ENCODE peak calls at places on chromosomes 11 and 22, in seven cellular contexts. Y, R, U, T, H, I and Z are unnamed samples.

GRCh38 chr22:28771195-28771791 is 1.2 kb upstream of the CCDC117 start:
- DNase-seq in Y (no peak), R (peak), U (no peak), T (no peak), H (no peak), I (no peak), Z (no peak)

GRCh38 chr11:34262601-34263081 is 95.2 kb downstream of the ABTB2 start:
- DNase-seq in Y (no peak), R (no peak), U (no peak), T (no peak), H (no peak), I (peak), Z (no peak)

GRCh38 chr22:17772249-17772962 is 1.9 kb downstream of the BID start:
- DNase-seq in Y (no peak), R (no peak), U (no peak), T (no peak), H (no peak), I (peak), Z (no peak)

GRCh38 chr11:82682003-82682751 is 51.5 kb downstream of the FAM181B start:
- DNase-seq in Y (no peak), R (peak), U (no peak), T (peak), H (peak), I (peak), Z (no peak)

GRCh38 chr22:46373838-46374662 is 38.5 kb downstream of the TRMU start:
- DNase-seq in Y (no peak), R (no peak), U (no peak), T (peak), H (no peak), I (no peak), Z (peak)

GRCh38 chr11:19474954-19475811 is 234.4 kb upstream of the E2F8 start:
- DNase-seq in Y (no peak), R (no peak), U (peak), T (peak), H (no peak), I (peak), Z (peak)

GRCh38 chr11:20355221-20356219 is 8.0 kb upstream of the HTATIP2 start:
- DNase-seq in Y (no peak), R (peak), U (no peak), T (no peak), H (peak), I (peak), Z (no peak)

GRCh38 chr22:49517721-49518120 is 310.0 kb downstream of the BRD1 start:
- DNase-seq in Y (no peak), R (no peak), U (no peak), T (no peak), H (no peak), I (no peak), Z (no peak)

GRCh38 chr11:69637956-69638871 is 2.7 kb upstream of the CCND1 start:
- DNase-seq in Y (no peak), R (no peak), U (no peak), T (no peak), H (no peak), I (peak), Z (no peak)

GRCh38 chr11:65644837-65645236 is 6.9 kb downstream of the SIPA1 start:
- DNase-seq in Y (no peak), R (no peak), U (no peak), T (no peak), H (no peak), I (no peak), Z (no peak)

GRCh38 chr11:110907629-110908028 is 195.4 kb upstream of the ARHGAP20 start:
- DNase-seq in Y (no peak), R (no peak), U (no peak), T (no peak), H (no peak), I (no peak), Z (no peak)

GRCh38 chr11:73147771-73148681 is 5.9 kb upstream of the FCHSD2 start:
- DNase-seq in Y (no peak), R (no peak), U (no peak), T (no peak), H (no peak), I (peak), Z (no peak)

GRCh38 chr11:64687641-64688533 is 35.1 kb downstream of the NRXN2 start:
- DNase-seq in Y (no peak), R (no peak), U (no peak), T (no peak), H (no peak), I (no peak), Z (no peak)

GRCh38 chr11:75430692-75431532 is 2.1 kb downstream of the KLHL35 start:
- DNase-seq in Y (no peak), R (no peak), U (no peak), T (no peak), H (no peak), I (peak), Z (no peak)

DNA sequence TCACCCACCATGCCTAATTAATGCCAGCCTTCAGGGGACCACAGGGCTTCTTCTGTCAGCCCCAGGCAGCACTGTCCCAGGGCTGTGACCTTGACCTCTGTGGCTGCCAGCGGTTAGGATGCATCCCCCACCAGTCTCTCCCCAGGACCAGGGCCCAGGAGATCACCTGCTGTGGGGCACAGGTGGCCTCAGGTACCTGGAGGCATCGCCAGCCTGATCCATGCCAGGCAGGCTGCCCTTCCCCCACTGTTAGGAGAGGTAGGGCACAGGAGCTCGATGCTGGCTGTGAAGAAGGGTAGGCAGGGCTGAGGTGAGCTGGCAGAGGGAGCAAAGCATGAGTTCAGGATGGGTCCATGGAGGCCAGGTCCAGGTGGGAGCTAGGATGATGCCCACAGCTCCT is 16.7 kb upstream of the MDK start:
- DNase-seq in Y (no peak), R (no peak), U (no peak), T (no peak), H (no peak), I (no peak), Z (no peak)
- TF ChIP-seq TAF1 in Y (no peak), R (no peak), U (no peak), T (no peak), H (no peak), I (no peak), Z (no peak)

GRCh38 chr11:125448136-125448535 is 47.9 kb downstream of the FEZ1 start:
- DNase-seq in Y (no peak), R (no peak), U (no peak), T (no peak), H (no peak), I (no peak), Z (no peak)
- TF ChIP-seq TAF1 in Y (no peak), R (no peak), U (no peak), T (no peak), H (no peak), I (no peak), Z (no peak)

GRCh38 chr11:125887373-125888324 is at the start of gene HYLS1:
- DNase-seq in Y (peak), R (peak), U (peak), T (peak), H (peak), I (peak), Z (peak)

GRCh38 chr11:125886997-125887372 is 483 bp upstream of the HYLS1 start:
- DNase-seq in Y (no peak), R (no peak), U (peak), T (no peak), H (no peak), I (no peak), Z (peak)

GRCh38 chr11:125890447-125891100 is 3.1 kb downstream of the HYLS1 start:
- DNase-seq in Y (no peak), R (no peak), U (no peak), T (no peak), H (no peak), I (no peak), Z (no peak)

GRCh38 chr11:125892994-125893393 is 5.5 kb downstream of the HYLS1 start:
- DNase-seq in Y (no peak), R (no peak), U (no peak), T (no peak), H (no peak), I (no peak), Z (no peak)

DNA sequence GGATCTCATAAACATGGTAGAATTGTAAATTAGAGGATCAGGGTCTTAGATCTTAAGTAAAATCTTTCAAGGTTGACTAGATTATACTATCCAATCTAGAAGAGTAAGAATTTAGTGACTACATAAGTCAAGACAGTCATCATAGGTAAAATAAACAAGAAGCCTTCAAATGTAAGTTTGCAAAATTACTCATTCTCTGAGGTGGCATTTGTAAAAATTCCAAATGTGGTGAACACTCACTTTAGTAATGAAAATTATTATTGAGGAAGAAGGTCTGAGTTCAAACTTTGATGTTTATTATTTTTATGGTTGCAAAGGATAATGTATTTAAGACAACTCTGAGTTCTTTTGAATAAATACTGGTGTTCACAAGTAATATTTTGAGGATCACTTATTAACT is 4.6 kb downstream of the HYLS1 start:
- DNase-seq in Y (no peak), R (no peak), U (no peak), T (no peak), H (no peak), I (no peak), Z (no peak)
- TF ChIP-seq TAF1 in Y (no peak), R (no peak), U (no peak), T (no peak), H (no peak), I (no peak), Z (no peak)

GRCh38 chr11:30488304-30488998 is 97.7 kb downstream of the MPPED2 start:
- DNase-seq in Y (no peak), R (peak), U (no peak), T (no peak), H (no peak), I (peak), Z (no peak)
- TF ChIP-seq TAF1 in Y (no peak), R (no peak), U (no peak), T (no peak), H (no peak), I (no peak), Z (no peak)

DNA sequence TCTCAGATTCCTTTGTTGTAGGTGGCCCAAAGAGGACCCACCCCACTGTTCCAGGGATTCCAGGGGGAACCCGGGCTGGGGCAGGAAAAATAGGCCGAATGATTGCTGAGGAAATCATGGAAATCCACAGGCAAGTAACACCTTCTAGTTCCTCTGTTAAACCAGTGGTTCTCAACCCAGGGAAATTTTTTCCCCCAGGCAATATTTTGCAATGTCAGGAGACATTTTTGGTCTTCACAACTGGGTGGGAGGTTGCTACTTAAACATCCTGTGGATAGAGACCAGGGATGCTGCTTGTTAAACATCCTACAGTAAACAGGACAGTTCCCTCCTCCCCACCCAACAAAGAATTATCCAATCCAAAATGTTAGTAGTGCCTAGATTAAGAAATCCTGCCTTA is 84.7 kb downstream of the BTBD10 start:
- DNase-seq in Y (no peak), R (no peak), U (no peak), T (no peak), H (no peak), I (no peak), Z (no peak)
- TF ChIP-seq TAF1 in Y (no peak), R (no peak), U (no peak), T (no peak), H (no peak), I (no peak), Z (no peak)

GRCh38 chr11:47938791-47939560 is 41.4 kb upstream of the PTPRJ start:
- DNase-seq in Y (no peak), R (no peak), U (no peak), T (no peak), H (no peak), I (no peak), Z (no peak)
- TF ChIP-seq TAF1 in Y (no peak), R (no peak), U (no peak), T (no peak), H (no peak), I (no peak), Z (no peak)

GRCh38 chr11:72140661-72141060 is 5.1 kb downstream of the FOLR3 start:
- DNase-seq in Y (no peak), R (no peak), U (no peak), T (no peak), H (no peak), I (no peak), Z (no peak)

GRCh38 chr11:72141066-72141465 is 5.5 kb downstream of the FOLR3 start:
- DNase-seq in Y (no peak), R (no peak), U (no peak), T (no peak), H (no peak), I (no peak), Z (no peak)

GRCh38 chr11:72146625-72147024 is 11.1 kb downstream of the FOLR3 start:
- DNase-seq in Y (no peak), R (no peak), U (no peak), T (no peak), H (no peak), I (no peak), Z (no peak)

GRCh38 chr11:72139500-72139899 is 4.0 kb downstream of the FOLR3 start:
- DNase-seq in Y (no peak), R (no peak), U (no peak), T (no peak), H (no peak), I (no peak), Z (no peak)

DNA sequence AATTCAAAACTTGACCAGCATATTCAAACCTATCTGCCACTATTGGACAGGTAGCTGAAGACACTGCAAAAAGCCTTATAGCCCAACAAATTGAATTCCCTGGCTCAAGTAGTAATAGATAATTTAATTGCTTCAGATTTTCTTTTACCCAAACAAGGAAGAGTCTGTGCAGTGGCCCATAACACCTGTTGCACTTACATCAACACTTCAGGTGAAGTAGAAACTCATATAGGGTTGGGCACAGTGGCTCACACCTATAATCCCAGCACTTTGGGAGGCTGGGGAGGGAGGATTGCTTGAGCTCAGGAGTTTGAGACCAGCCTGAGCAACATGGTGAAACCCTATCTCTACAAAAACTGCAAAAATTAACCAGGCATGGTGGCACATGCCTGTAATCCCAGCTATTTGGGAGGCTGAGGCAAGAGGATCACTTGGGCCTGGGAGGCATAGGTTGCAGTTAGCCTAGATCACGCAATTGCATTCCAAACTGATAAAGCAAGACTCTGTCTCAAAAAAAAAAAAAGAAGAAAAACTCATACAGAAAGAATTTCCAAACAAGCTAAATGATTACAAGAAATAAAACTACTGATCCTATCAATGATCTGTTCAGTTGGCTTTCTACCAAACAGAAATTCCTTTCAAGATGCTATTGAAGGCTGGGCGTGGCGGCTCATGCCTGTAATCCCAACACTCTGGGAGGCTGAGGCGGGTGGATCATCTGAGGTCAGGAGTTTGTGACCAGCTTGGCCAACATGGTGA is 9.5 kb downstream of the FOLR3 start:
- DNase-seq in Y (no peak), R (no peak), U (no peak), T (no peak), H (no peak), I (no peak), Z (no peak)
- TF ChIP-seq TAF1 in Y (no peak), R (no peak), U (no peak), T (no peak), H (no peak), I (no peak), Z (no peak)

GRCh38 chr11:112793416-112793815 is 167.8 kb upstream of the NCAM1 start:
- DNase-seq in Y (no peak), R (no peak), U (no peak), T (no peak), H (no peak), I (no peak), Z (no peak)

GRCh38 chr11:112794321-112794720 is 166.9 kb upstream of the NCAM1 start:
- DNase-seq in Y (no peak), R (no peak), U (no peak), T (no peak), H (no peak), I (no peak), Z (no peak)

GRCh38 chr11:112797072-112797471 is 164.1 kb upstream of the NCAM1 start:
- DNase-seq in Y (peak), R (no peak), U (no peak), T (no peak), H (no peak), I (peak), Z (no peak)

GRCh38 chr11:112795896-112796686 is 165.1 kb upstream of the NCAM1 start:
- DNase-seq in Y (no peak), R (no peak), U (no peak), T (no peak), H (no peak), I (no peak), Z (no peak)

DNA sequence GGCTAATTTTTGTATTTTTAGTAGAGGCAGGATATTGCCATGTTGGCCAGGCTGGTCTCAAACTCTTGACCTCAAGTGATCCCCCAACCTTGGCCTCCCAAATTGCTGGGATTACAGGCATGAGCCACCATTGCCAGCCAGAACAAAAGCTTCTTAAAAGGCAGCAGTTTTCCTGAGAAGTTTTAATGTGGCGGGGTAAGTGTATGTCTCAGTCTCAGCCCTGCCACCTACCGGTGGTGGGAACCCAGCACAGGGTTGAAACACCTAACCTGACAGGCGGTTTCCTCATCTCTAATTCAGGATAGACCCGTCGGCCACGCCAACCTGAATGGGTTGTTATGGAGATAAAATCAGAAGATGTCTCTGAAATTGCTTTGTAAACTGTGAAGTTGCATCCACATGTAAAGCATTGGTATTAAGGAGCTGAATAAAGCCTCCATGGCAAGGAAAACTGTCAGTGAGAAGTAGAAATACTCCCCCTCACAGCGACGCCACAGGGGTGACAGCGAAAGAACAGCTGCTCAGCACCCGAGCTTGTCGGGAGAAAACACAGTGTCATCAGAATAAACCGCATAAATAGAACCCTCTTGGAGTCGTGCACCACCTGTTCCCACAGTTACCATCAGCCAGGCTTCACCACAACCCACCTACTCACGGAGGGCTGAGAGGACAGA is 165.9 kb upstream of the NCAM1 start:
- DNase-seq in Y (peak), R (peak), U (peak), T (no peak), H (peak), I (peak), Z (no peak)
- TF ChIP-seq TAF1 in Y (no peak), R (no peak), U (no peak), T (no peak), H (no peak), I (no peak), Z (no peak)

GRCh38 chr11:15963266-15963665 is 393.1 kb downstream of the SOX6 start:
- DNase-seq in Y (no peak), R (no peak), U (no peak), T (no peak), H (no peak), I (no peak), Z (no peak)
- TF ChIP-seq TAF1 in Y (no peak), R (no peak), U (no peak), T (no peak), H (no peak), I (no peak), Z (no peak)